ENCODE peak calls at places on chromosomes 16 and 17, in five cellular contexts. A is astrocyte of the spinal cord, D is GM13976, M is tibial artery, F is choroid plexus epithelial cell. S is an unnamed sample.

GRCh38 chr17:79813826-79814623 is 17.1 kb upstream of the CBX8 start:
- DNase-seq in M (no peak), F (no peak), D (no peak), A (no peak), S (no peak)

GRCh38 chr17:79749156-79749815 is 18.5 kb downstream of the ENPP7 start:
- DNase-seq in F (peak), D (no peak), M (no peak), A (peak), S (no peak)

GRCh38 chr16:56988161-56988947 is 1.0 kb upstream of the NLRC5 start:
- DNase-seq in M (no peak), A (no peak), D (no peak), F (peak), S (no peak)

GRCh38 chr16:86498661-86499493 is 11.4 kb upstream of the FOXF1 start:
- DNase-seq in D (no peak), A (no peak), F (no peak), M (no peak), S (no peak)

GRCh38 chr16:83227336-83227735 is 580.4 kb upstream of the HSBP1 start:
- DNase-seq in M (no peak), D (no peak), F (no peak), A (no peak), S (no peak)

GRCh38 chr17:41167561-41167960 is 460 bp downstream of the KRTAP4-3 start:
- DNase-seq in A (no peak), F (peak), D (no peak), M (no peak), S (no peak)

GRCh38 chr17:83053021-83053778 is 26.2 kb upstream of the METRNL start:
- DNase-seq in A (no peak), M (peak), F (peak), D (no peak), S (no peak)

GRCh38 chr17:58966208-58966607 is 140.5 kb downstream of the TRIM37 start:
- DNase-seq in F (no peak), A (no peak), D (no peak), M (no peak), S (no peak)

GRCh38 chr16:66427871-66428681 is 981 bp downstream of the BEAN1 start:
- DNase-seq in M (no peak), F (no peak), D (no peak), A (no peak), S (no peak)

GRCh38 chr17:27240802-27241155 is 53.1 kb upstream of the WSB1 start:
- DNase-seq in M (no peak), A (no peak), D (no peak), F (no peak), S (no peak)

GRCh38 chr17:46143827-46144236 is 49.4 kb downstream of the KANSL1 start:
- DNase-seq in F (no peak), D (no peak), A (no peak), M (no peak), S (no peak)

GRCh38 chr17:42866631-42867575 is 15.9 kb downstream of the AOC3 start:
- DNase-seq in D (no peak), F (no peak), M (no peak), A (no peak), S (no peak)

GRCh38 chr17:76968707-76969597 is 100.7 kb downstream of the MGAT5B start:
- DNase-seq in M (no peak), D (peak), A (peak), F (peak), S (peak)

GRCh38 chr16:57470683-57471082 is 8.2 kb downstream of the POLR2C start:
- DNase-seq in M (no peak), A (no peak), F (peak), D (no peak), S (no peak)

GRCh38 chr16:75222271-75222783 is 3.5 kb downstream of the CTRB1 start:
- DNase-seq in M (peak), F (no peak), A (no peak), D (no peak), S (no peak)

GRCh38 chr16:28186752-28187151 is 25.0 kb downstream of the XPO6 start:
- DNase-seq in F (peak), A (peak), M (no peak), D (no peak), S (no peak)

GRCh38 chr16:82694239-82694874 is 67.6 kb downstream of the CDH13 start:
- DNase-seq in F (peak), D (no peak), M (no peak), A (peak), S (no peak)

DNA sequence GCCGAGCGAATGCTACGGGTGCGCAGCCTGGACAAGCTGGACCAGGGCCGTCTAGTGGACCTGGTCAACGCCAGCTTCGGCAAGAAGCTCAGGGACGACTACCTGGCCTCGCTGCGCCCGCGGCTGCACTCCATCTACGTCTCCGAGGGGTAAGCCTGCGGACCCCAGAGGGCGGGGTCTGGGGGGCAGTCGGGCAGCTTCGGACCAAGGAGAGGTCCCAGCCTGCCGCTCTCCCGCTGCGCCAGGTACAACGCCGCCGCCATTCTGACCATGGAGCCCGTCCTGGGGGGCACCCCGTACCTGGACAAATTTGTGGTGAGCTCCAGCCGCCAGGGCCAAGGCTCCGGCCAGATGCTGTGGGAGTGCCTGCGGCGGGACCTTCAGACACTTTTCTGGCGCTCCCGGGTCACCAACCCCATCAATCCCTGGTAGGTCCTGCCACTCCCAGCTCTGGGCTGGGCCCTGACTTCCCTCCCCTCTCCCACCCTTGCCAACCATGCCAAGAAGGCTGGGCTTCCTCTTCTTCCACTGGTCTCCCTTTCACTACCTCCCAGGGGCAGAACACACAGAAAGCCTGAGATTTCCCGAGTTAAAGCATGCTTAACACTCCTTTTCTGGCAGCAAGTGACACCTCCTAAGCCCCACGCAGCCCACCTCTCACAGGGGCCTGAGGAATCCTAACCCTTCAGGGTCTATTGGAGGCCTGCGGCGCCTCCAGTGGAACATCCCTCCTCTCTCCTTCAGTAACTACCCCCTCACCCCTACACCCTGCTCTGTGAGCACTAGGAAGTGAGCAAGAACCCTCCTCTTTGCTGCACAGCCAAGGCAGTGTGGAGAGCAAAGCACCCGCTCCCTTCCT is 3.2 kb downstream of the NAGS start:
- DNase-seq in D (no peak), A (no peak), F (no peak), M (no peak), S (no peak)
- TF ChIP-seq CTCF in D (no peak), A (no peak), F (no peak), M (no peak), S (no peak)

DNA sequence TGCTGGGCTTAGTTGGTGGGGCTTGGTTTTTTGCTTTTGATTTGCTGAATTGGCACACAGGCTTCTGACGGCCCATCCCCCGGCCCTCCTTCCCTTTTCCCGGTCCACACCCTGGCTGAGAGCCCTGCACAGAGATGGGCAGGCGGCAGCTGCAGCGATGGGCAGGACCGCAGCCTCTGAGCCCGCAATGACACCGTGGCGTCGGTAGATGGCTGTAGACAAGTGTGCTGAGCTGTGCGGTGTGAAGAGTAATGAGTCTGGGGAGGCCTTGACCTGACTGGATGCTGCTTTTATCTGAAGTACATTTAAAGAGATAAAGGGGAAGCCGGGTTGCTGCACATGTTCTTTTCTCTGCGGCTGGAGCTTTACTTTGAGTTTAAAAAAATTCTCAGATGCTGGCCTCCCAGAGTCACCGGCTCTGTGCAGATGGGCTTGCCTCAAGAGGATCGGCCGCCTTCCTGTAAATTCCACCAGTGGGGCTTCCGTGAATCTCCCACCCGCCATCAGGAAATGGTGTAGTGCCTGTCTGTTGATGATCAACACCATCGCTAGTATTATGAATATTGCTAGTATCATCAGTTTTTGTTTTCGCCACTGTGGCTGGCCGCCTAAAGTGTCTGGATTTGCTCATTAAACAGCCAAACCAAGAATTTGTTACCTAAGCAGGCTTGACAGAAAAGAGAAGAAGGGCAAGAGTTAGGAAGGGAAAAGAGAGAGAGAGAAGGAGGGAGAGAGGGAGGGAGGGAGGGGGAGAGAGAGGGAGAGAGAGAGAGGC is 245.6 kb upstream of the RBFOX1 start:
- DNase-seq in M (no peak), A (no peak), F (no peak), D (no peak), S (peak)
- TF ChIP-seq CTCF in M (no peak), A (no peak), F (no peak), D (no peak), S (no peak)

DNA sequence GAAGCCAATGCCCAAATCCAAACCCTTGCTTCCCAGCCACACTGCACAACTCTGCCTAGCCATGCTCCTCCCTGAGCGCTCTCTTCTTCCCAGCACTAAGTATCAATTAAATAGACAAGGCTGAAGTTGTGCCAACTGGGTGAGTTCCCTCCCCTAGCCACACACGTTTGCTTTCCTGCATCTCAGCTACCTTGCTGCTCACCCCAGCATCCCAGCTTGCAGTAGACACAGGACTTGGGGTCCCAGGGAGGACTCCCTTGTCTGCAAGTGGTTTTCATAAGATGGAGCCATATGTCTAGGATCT is 4.9 kb downstream of the CCDC182 start:
- DNase-seq in D (no peak), F (no peak), A (no peak), M (no peak), S (no peak)
- TF ChIP-seq CTCF in D (no peak), F (no peak), A (no peak), M (no peak), S (no peak)

GRCh38 chr17:68740555-68741447 is 139.6 kb upstream of the FAM20A start:
- DNase-seq in F (no peak), M (no peak), D (no peak), A (no peak), S (no peak)
- TF ChIP-seq CTCF in F (peak), M (no peak), D (no peak), A (peak), S (no peak)

GRCh38 chr17:43979011-43979410 is 25.3 kb upstream of the PYY start:
- DNase-seq in F (no peak), A (no peak), D (no peak), M (no peak), S (no peak)
- TF ChIP-seq CTCF in F (no peak), A (no peak), D (no peak), M (no peak), S (no peak)

GRCh38 chr16:68364601-68364998 is 53.8 kb downstream of the PRMT7 start:
- DNase-seq in F (peak), A (no peak), D (no peak), M (no peak), S (no peak)
- TF ChIP-seq CTCF in F (peak), A (peak), D (no peak), M (no peak), S (no peak)

DNA sequence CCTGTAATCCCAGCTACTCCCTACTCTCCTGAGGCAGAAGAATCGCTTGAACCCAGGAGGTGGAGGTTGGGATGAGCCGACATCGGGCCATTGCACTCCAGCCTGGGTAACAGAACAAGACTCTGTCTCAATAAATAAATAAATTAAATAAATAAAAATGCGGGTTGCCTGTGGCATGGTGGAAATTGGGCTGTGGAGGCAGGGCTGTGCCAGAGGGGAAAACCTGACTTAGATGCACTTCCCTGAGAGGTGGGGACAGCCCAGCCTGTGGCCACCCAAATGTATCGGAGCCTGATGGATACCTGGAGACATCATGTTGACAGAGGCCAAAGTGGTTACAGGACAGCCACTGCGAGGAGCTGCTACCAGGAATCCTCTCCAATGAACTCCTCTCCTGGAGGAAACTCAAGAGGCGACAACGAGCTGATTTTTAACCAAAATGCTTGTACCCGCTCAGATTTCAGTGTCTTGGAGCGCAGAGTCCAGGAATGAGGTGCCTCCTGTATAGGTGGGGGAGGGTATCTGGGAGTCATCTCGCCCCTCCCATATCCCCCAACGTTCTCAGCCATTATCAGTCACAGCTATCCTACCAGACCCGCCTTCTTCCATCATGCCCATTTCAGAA is 32.3 kb downstream of the DDX19A start:
- DNase-seq in A (no peak), F (no peak), M (no peak), D (no peak), S (no peak)
- TF ChIP-seq CTCF in A (no peak), F (no peak), M (no peak), D (no peak), S (no peak)

GRCh38 chr17:12924614-12925013 is 93.2 kb downstream of the ELAC2 start:
- DNase-seq in M (no peak), A (no peak), D (no peak), F (no peak), S (no peak)

GRCh38 chr17:12927541-12928425 is 90.0 kb downstream of the ELAC2 start:
- DNase-seq in A (peak), M (no peak), F (peak), D (no peak), S (no peak)

GRCh38 chr17:12927001-12927400 is 90.8 kb downstream of the ELAC2 start:
- DNase-seq in A (no peak), M (no peak), F (peak), D (no peak), S (no peak)

GRCh38 chr17:12928736-12929135 is 89.1 kb downstream of the ELAC2 start:
- DNase-seq in A (peak), D (no peak), M (no peak), F (peak), S (no peak)
- TF ChIP-seq CTCF in A (peak), D (peak), M (no peak), F (peak), S (no peak)

GRCh38 chr16:89972244-89973234 is 24.0 kb downstream of the DEF8 start:
- DNase-seq in A (peak), F (peak), D (peak), M (peak), S (peak)
- TF ChIP-seq CTCF in A (no peak), F (no peak), D (peak), M (no peak), S (no peak)

GRCh38 chr16:50266337-50267091 is at the start of gene ADCY7:
- DNase-seq in D (peak), A (peak), M (peak), F (peak), S (peak)

GRCh38 chr16:50263940-50264929 is 2.1 kb upstream of the ADCY7 start:
- DNase-seq in M (peak), F (no peak), D (no peak), A (peak), S (no peak)

GRCh38 chr16:50265716-50266336 is 525 bp upstream of the ADCY7 start:
- DNase-seq in M (peak), A (no peak), F (no peak), D (no peak), S (no peak)

GRCh38 chr16:50267151-50267631 is 840 bp downstream of the ADCY7 start:
- DNase-seq in A (no peak), F (no peak), D (no peak), M (peak), S (no peak)

DNA sequence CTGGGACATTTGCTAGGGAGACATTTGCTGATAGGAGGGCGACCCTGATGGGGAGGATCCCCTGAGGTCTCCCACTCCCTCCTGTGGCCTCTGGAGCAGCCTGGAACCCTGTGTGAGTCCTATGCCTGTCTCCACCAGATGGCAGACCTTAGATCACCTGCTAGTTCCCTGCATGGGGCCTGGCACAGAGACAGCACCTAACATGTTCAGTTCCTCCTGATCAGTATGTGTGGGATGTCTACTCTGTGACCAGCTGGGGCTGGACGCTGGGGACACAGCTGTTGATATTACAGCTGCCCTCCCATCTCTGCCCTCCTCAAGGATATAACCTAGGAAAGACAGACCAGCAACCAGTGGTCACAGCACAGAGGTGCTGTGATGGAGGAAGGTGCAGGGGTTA is 1.1 kb upstream of the ADCY7 start:
- DNase-seq in A (peak), D (no peak), F (no peak), M (peak), S (no peak)
- TF ChIP-seq CTCF in A (peak), D (peak), F (peak), M (no peak), S (no peak)

S was measured in mesothelial cell of epicardium.